ENCODE peak calls at places on chromosomes 12 and 14, in six cellular contexts. R is hepatic stellate cell, T is SK-MEL-5, U is renal cortical epithelial cell, C is GM10248, N is pancreas. I is an unnamed sample.

GRCh38 chr14:59303216-59303615 is 114.7 kb downstream of the DAAM1 start:
- DNase-seq in T (peak), N (no peak), C (no peak), R (no peak), U (peak), I (no peak)

GRCh38 chr14:62206456-62206855 is 444.2 kb downstream of the SNAPC1 start:
- DNase-seq in C (no peak), T (no peak), R (no peak), U (no peak), N (no peak), I (no peak)

GRCh38 chr12:49093746-49094103 is 876 bp downstream of the DHH start:
- DNase-seq in T (no peak), N (no peak), U (no peak), R (no peak), C (no peak), I (no peak)

GRCh38 chr12:54374555-54375257 is 9.8 kb downstream of the ZNF385A start:
- DNase-seq in N (no peak), U (no peak), C (no peak), T (no peak), R (no peak), I (no peak)

GRCh38 chr14:61308198-61308597 is 13.2 kb upstream of the PRKCH start:
- DNase-seq in R (no peak), T (no peak), N (no peak), U (no peak), C (no peak), I (no peak)

GRCh38 chr14:21083565-21084325 is 13.6 kb downstream of the ARHGEF40 start:
- DNase-seq in N (no peak), U (no peak), R (no peak), C (no peak), T (no peak), I (no peak)

GRCh38 chr12:42482820-42483533 is 106.6 kb downstream of the PRICKLE1 start:
- DNase-seq in C (peak), N (peak), U (no peak), R (peak), T (peak), I (no peak)

GRCh38 chr14:54209501-54210231 is 187.1 kb upstream of the CDKN3 start:
- DNase-seq in T (no peak), U (peak), N (no peak), C (no peak), R (no peak), I (no peak)

GRCh38 chr12:99618657-99619056 is 28.9 kb upstream of the GARIN6 start:
- DNase-seq in R (no peak), C (no peak), N (no peak), T (no peak), U (peak), I (no peak)

GRCh38 chr12:64609543-64610091 is 678 bp upstream of the RASSF3 start:
- DNase-seq in C (peak), T (no peak), U (peak), R (no peak), N (no peak), I (no peak)

GRCh38 chr14:77556946-77557345 is 58.3 kb upstream of the ISM2 start:
- DNase-seq in T (peak), N (no peak), U (no peak), R (no peak), C (no peak), I (no peak)

GRCh38 chr12:54126696-54127537 is 61.9 kb downstream of the SMUG1 start:
- DNase-seq in N (peak), C (no peak), U (no peak), T (no peak), R (no peak), I (no peak)

GRCh38 chr12:47095446-47096236 is 15.9 kb upstream of the AMIGO2 start:
- DNase-seq in T (no peak), C (no peak), U (peak), N (no peak), R (no peak), I (no peak)

GRCh38 chr14:104681689-104682074 is 7.7 kb upstream of the INF2 start:
- DNase-seq in T (peak), U (peak), R (peak), C (no peak), N (peak), I (no peak)

GRCh38 chr12:121754836-121755235 is 38.7 kb downstream of the RHOF start:
- DNase-seq in N (no peak), T (no peak), C (no peak), U (no peak), R (no peak), I (no peak)

GRCh38 chr12:34597548-34598351 is 575.5 kb downstream of the ALG10 start:
- DNase-seq in N (peak), C (peak), R (no peak), T (no peak), U (no peak), I (no peak)

GRCh38 chr14:76673261-76673660 is 88.0 kb upstream of the VASH1 start:
- DNase-seq in R (no peak), C (no peak), T (no peak), U (no peak), N (no peak), I (no peak)

GRCh38 chr14:75442642-75443041 is 14.8 kb downstream of the JDP2 start:
- DNase-seq in U (no peak), C (no peak), N (no peak), R (no peak), T (no peak), I (no peak)

GRCh38 chr14:22656945-22657711 is 13.0 kb upstream of the OR6J1 start:
- DNase-seq in U (peak), N (no peak), C (no peak), T (no peak), R (no peak), I (no peak)

GRCh38 chr12:64824500-64825142 is at the start of gene TBC1D30:
- DNase-seq in T (no peak), C (peak), N (peak), U (no peak), R (peak), I (no peak)

GRCh38 chr12:55901881-55902490 is 25.7 kb downstream of the PYM1 start:
- DNase-seq in N (no peak), T (no peak), C (no peak), U (no peak), R (no peak), I (no peak)

GRCh38 chr12:64522316-64522715 is 70.4 kb downstream of the TBK1 start:
- DNase-seq in U (no peak), T (no peak), C (no peak), N (no peak), R (no peak), I (no peak)

GRCh38 chr12:121799175-121799841 is 4.5 kb upstream of the SETD1B start:
- DNase-seq in T (peak), U (peak), C (peak), R (peak), N (peak), I (no peak)

GRCh38 chr12:65355461-65355860 is 77.0 kb downstream of the MSRB3 start:
- DNase-seq in T (no peak), C (no peak), N (no peak), U (peak), R (no peak), I (no peak)

GRCh38 chr14:47833006-47833405 is 157.6 kb upstream of the MDGA2 start:
- DNase-seq in C (no peak), N (no peak), R (no peak), T (peak), U (peak), I (no peak)